ENCODE peak calls at places on chromosomes 7 and 10, in seven cellular contexts. One of them, this sample, is unnamed.

GRCh38 chr10:9097206-9097990 is 1042.9 kb downstream of the GATA3 start:
- DNase-seq in spleen: no peak
- DNase-seq in heart right ventricle: no peak
- DNase-seq in right atrium auricular region: no peak
- DNase-seq in hepatocyte: no peak
- DNase-seq in mammary epithelial cell: peak
- DNase-seq in NB4: no peak
- DNase-seq in this sample: no peak

GRCh38 chr7:55212176-55212575 is 153.0 kb upstream of the LANCL2 start:
- DNase-seq in spleen: no peak
- DNase-seq in heart right ventricle: no peak
- DNase-seq in right atrium auricular region: no peak
- DNase-seq in hepatocyte: no peak
- DNase-seq in mammary epithelial cell: no peak
- DNase-seq in NB4: no peak
- DNase-seq in this sample: no peak

GRCh38 chr10:117926491-117926890 is 120.2 kb downstream of the RAB11FIP2 start:
- DNase-seq in spleen: no peak
- DNase-seq in heart right ventricle: no peak
- DNase-seq in right atrium auricular region: no peak
- DNase-seq in hepatocyte: no peak
- DNase-seq in mammary epithelial cell: no peak
- DNase-seq in NB4: peak
- DNase-seq in this sample: no peak

GRCh38 chr10:46223064-46223480 is 63.7 kb upstream of the ANTXRL start:
- DNase-seq in spleen: peak
- DNase-seq in heart right ventricle: no peak
- DNase-seq in right atrium auricular region: no peak
- DNase-seq in hepatocyte: no peak
- DNase-seq in mammary epithelial cell: no peak
- DNase-seq in NB4: peak
- DNase-seq in this sample: no peak

GRCh38 chr7:332646-333398 is 42.9 kb downstream of the FOXL3 start:
- DNase-seq in spleen: peak
- DNase-seq in heart right ventricle: peak
- DNase-seq in right atrium auricular region: peak
- DNase-seq in hepatocyte: peak
- DNase-seq in mammary epithelial cell: peak
- DNase-seq in NB4: peak
- DNase-seq in this sample: peak

GRCh38 chr7:13411151-13411550 is 578.3 kb downstream of the ETV1 start:
- DNase-seq in spleen: no peak
- DNase-seq in heart right ventricle: no peak
- DNase-seq in right atrium auricular region: no peak
- DNase-seq in hepatocyte: no peak
- DNase-seq in mammary epithelial cell: no peak
- DNase-seq in NB4: no peak
- DNase-seq in this sample: no peak

GRCh38 chr7:150800576-150801241 is at the start of gene TMEM176A:
- DNase-seq in spleen: no peak
- DNase-seq in heart right ventricle: peak
- DNase-seq in right atrium auricular region: no peak
- DNase-seq in hepatocyte: peak
- DNase-seq in mammary epithelial cell: no peak
- DNase-seq in NB4: no peak
- DNase-seq in this sample: no peak

GRCh38 chr10:49408437-49409306 is 12.8 kb upstream of the DRGX start:
- DNase-seq in spleen: no peak
- DNase-seq in heart right ventricle: no peak
- DNase-seq in right atrium auricular region: peak
- DNase-seq in hepatocyte: no peak
- DNase-seq in mammary epithelial cell: no peak
- DNase-seq in NB4: peak
- DNase-seq in this sample: no peak

GRCh38 chr10:76881477-76882220 is 756.0 kb downstream of the KCNMA1 start:
- DNase-seq in spleen: no peak
- DNase-seq in heart right ventricle: no peak
- DNase-seq in right atrium auricular region: no peak
- DNase-seq in hepatocyte: no peak
- DNase-seq in mammary epithelial cell: peak
- DNase-seq in NB4: no peak
- DNase-seq in this sample: no peak

GRCh38 chr7:3561908-3562307 is 260.9 kb downstream of the SDK1 start:
- DNase-seq in spleen: no peak
- DNase-seq in heart right ventricle: no peak
- DNase-seq in right atrium auricular region: no peak
- DNase-seq in hepatocyte: peak
- DNase-seq in mammary epithelial cell: no peak
- DNase-seq in NB4: no peak
- DNase-seq in this sample: no peak

GRCh38 chr10:57222603-57223002 is 861.5 kb upstream of the ZWINT start:
- DNase-seq in spleen: no peak
- DNase-seq in heart right ventricle: no peak
- DNase-seq in right atrium auricular region: no peak
- DNase-seq in hepatocyte: no peak
- DNase-seq in mammary epithelial cell: no peak
- DNase-seq in NB4: no peak
- DNase-seq in this sample: no peak

DNA sequence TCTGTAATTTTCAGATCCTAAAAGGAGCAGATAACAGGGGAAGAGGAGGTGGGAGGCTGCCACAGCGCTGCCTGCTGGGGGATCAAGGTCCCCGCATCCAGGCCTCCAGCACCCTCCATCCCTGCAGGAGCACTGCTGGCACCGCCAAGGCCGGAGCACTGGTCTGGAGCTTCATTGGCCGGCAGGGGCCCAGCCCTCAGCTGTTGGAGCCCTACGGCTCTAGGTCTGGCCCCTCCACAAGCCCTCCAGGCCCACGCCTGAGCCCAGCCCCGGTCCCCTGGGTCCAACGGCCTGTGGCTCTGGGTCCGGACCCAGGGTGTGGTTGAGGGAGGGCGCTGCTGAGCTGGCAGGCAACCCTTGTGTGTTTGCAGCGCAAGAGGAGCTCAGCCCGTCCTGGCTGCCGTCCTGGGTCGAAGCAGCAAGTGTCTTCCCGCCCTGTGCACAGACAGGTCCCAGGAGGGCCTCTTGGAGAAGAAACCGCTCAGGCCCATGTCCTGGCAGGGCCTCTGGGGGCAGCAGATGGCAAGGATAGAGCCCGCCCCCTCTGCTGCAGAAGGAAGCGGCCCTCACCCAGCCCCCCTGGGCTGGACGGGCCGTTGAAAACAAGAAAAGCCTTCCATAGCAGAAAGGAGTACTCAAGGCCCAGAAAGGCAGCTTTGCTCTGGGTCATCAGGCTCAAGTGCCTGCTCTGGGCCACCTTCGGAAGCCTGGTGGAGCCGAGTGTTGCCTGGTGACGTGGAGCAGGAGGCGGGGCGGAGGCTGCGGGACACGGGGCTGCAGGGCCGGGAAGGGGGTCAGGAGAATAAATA is 54.3 kb upstream of the TNRC18 start:
- DNase-seq in spleen: no peak
- DNase-seq in heart right ventricle: no peak
- DNase-seq in right atrium auricular region: no peak
- DNase-seq in hepatocyte: peak
- DNase-seq in mammary epithelial cell: no peak
- DNase-seq in NB4: peak
- DNase-seq in this sample: no peak
- H3K4me3 ChIP-seq in spleen: peak
- H3K4me3 ChIP-seq in heart right ventricle: peak
- H3K4me3 ChIP-seq in right atrium auricular region: peak
- H3K4me3 ChIP-seq in hepatocyte: no peak
- H3K4me3 ChIP-seq in mammary epithelial cell: no peak
- H3K4me3 ChIP-seq in NB4: peak
- H3K4me3 ChIP-seq in this sample: peak

GRCh38 chr10:106917452-106918055 is 247.0 kb downstream of the SORCS1 start:
- DNase-seq in spleen: no peak
- DNase-seq in heart right ventricle: no peak
- DNase-seq in right atrium auricular region: no peak
- DNase-seq in hepatocyte: no peak
- DNase-seq in mammary epithelial cell: no peak
- DNase-seq in NB4: no peak
- DNase-seq in this sample: peak

GRCh38 chr10:106920538-106920937 is 244.0 kb downstream of the SORCS1 start:
- DNase-seq in spleen: no peak
- DNase-seq in heart right ventricle: no peak
- DNase-seq in right atrium auricular region: no peak
- DNase-seq in hepatocyte: no peak
- DNase-seq in mammary epithelial cell: no peak
- DNase-seq in NB4: no peak
- DNase-seq in this sample: no peak

GRCh38 chr10:106925187-106925586 is 239.3 kb downstream of the SORCS1 start:
- DNase-seq in spleen: no peak
- DNase-seq in heart right ventricle: no peak
- DNase-seq in right atrium auricular region: no peak
- DNase-seq in hepatocyte: no peak
- DNase-seq in mammary epithelial cell: no peak
- DNase-seq in NB4: no peak
- DNase-seq in this sample: no peak

DNA sequence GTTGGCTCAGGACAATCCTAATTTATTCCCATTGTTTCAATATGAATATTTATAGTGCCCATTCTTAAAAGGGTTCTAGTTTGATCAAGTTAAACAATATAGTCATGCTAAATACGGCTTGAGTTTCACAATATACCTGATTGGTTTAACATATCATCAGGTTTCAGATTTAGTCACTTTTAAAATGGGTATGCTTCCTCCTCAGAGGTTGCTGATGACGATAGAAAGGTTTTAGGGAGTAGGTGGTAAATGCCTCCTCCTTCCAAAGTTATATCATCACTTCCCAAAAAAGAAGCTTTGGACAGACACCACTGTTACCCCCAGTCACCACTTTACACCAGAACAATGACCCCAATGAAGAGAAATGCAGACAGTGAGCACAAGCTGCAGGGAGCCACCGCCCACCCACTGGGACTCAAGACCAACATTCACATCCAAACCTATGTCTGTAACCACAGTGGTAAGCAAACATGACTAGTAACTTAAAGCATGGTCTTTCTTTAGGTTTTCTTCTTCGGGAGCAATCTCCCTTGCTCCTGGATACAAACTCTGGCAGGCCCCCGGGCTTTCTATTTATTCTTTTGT is 244.6 kb downstream of the SORCS1 start:
- DNase-seq in spleen: no peak
- DNase-seq in heart right ventricle: no peak
- DNase-seq in right atrium auricular region: no peak
- DNase-seq in hepatocyte: no peak
- DNase-seq in mammary epithelial cell: no peak
- DNase-seq in NB4: no peak
- DNase-seq in this sample: no peak
- H3K4me3 ChIP-seq in spleen: no peak
- H3K4me3 ChIP-seq in heart right ventricle: no peak
- H3K4me3 ChIP-seq in right atrium auricular region: no peak
- H3K4me3 ChIP-seq in hepatocyte: no peak
- H3K4me3 ChIP-seq in mammary epithelial cell: no peak
- H3K4me3 ChIP-seq in NB4: no peak
- H3K4me3 ChIP-seq in this sample: no peak

GRCh38 chr10:32943854-32944661 is 14.0 kb downstream of the ITGB1 start:
- DNase-seq in spleen: no peak
- DNase-seq in heart right ventricle: peak
- DNase-seq in right atrium auricular region: no peak
- DNase-seq in hepatocyte: no peak
- DNase-seq in mammary epithelial cell: no peak
- DNase-seq in NB4: no peak
- DNase-seq in this sample: peak

GRCh38 chr10:32943395-32943794 is 14.6 kb downstream of the ITGB1 start:
- DNase-seq in spleen: no peak
- DNase-seq in heart right ventricle: no peak
- DNase-seq in right atrium auricular region: no peak
- DNase-seq in hepatocyte: no peak
- DNase-seq in mammary epithelial cell: no peak
- DNase-seq in NB4: no peak
- DNase-seq in this sample: no peak

GRCh38 chr10:32940321-32941264 is 17.4 kb downstream of the ITGB1 start:
- DNase-seq in spleen: no peak
- DNase-seq in heart right ventricle: no peak
- DNase-seq in right atrium auricular region: no peak
- DNase-seq in hepatocyte: no peak
- DNase-seq in mammary epithelial cell: peak
- DNase-seq in NB4: no peak
- DNase-seq in this sample: no peak

GRCh38 chr10:32941357-32941756 is 16.7 kb downstream of the ITGB1 start:
- DNase-seq in spleen: no peak
- DNase-seq in heart right ventricle: no peak
- DNase-seq in right atrium auricular region: no peak
- DNase-seq in hepatocyte: no peak
- DNase-seq in mammary epithelial cell: no peak
- DNase-seq in NB4: no peak
- DNase-seq in this sample: no peak

DNA sequence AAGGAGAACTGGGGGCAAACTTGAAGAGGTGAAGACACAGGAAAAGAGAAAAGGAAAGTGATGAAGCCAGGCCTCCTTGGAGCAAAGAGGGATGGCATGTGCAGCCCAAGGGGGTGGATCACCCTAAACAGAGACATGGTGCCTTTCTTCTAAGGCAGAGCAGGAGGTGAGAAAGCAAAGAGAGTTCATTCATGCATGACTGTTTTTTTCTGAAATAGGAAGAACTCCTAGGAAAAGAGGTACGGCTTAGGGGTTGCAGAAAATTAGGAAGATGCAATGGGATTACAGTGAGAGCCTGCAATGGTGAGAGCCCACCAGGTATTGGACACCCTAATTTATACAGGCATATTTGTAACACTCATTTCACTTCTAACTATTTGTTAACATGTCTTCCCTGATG is 15.9 kb downstream of the ITGB1 start:
- DNase-seq in spleen: no peak
- DNase-seq in heart right ventricle: no peak
- DNase-seq in right atrium auricular region: no peak
- DNase-seq in hepatocyte: no peak
- DNase-seq in mammary epithelial cell: no peak
- DNase-seq in NB4: no peak
- DNase-seq in this sample: no peak
- H3K4me3 ChIP-seq in spleen: no peak
- H3K4me3 ChIP-seq in heart right ventricle: no peak
- H3K4me3 ChIP-seq in right atrium auricular region: no peak
- H3K4me3 ChIP-seq in hepatocyte: no peak
- H3K4me3 ChIP-seq in mammary epithelial cell: no peak
- H3K4me3 ChIP-seq in NB4: no peak
- H3K4me3 ChIP-seq in this sample: no peak

GRCh38 chr7:156999611-157000046 is 10.8 kb downstream of the MNX1 start:
- DNase-seq in spleen: peak
- DNase-seq in heart right ventricle: no peak
- DNase-seq in right atrium auricular region: no peak
- DNase-seq in hepatocyte: no peak
- DNase-seq in mammary epithelial cell: no peak
- DNase-seq in NB4: no peak
- DNase-seq in this sample: no peak
- H3K4me3 ChIP-seq in spleen: peak
- H3K4me3 ChIP-seq in heart right ventricle: peak
- H3K4me3 ChIP-seq in right atrium auricular region: peak
- H3K4me3 ChIP-seq in hepatocyte: peak
- H3K4me3 ChIP-seq in mammary epithelial cell: peak
- H3K4me3 ChIP-seq in NB4: no peak
- H3K4me3 ChIP-seq in this sample: no peak